ENCODE peak calls at places on chromosomes 11 and 22, in six cellular contexts. One of them, this sample, is unnamed.
A peak's percentile ranks its signal among the peaks of the same experiment; 100 is the strongest.

GRCh38 chr11:123560001-123560400 is 94.4 kb downstream of the SCN3B start:
- DNase-seq in SJSA1: peak; percentile 72
- DNase-seq in ureter: peak; percentile 65
- DNase-seq in NT2/D1: no peak
- DNase-seq in H7: no peak
- DNase-seq in stimulated activated CD4-positive, alpha-beta T cell treated with anti-CD3 and anti-CD28 coated beads, Interleukin-4, amount 100 ng/mL, for 1 hour: peak; percentile 38
- DNase-seq in this sample: no peak

GRCh38 chr22:47297261-47298016 is 535.0 kb downstream of the TBC1D22A start:
- DNase-seq in SJSA1: peak; percentile 30
- DNase-seq in ureter: peak; percentile 31
- DNase-seq in NT2/D1: no peak
- DNase-seq in H7: peak; percentile 26
- DNase-seq in stimulated activated CD4-positive, alpha-beta T cell treated with anti-CD3 and anti-CD28 coated beads, Interleukin-4, amount 100 ng/mL, for 1 hour: no peak
- DNase-seq in this sample: no peak

GRCh38 chr11:105811242-105811641 is 201.4 kb downstream of the GRIA4 start:
- DNase-seq in SJSA1: no peak
- DNase-seq in ureter: no peak
- DNase-seq in NT2/D1: no peak
- DNase-seq in H7: no peak
- DNase-seq in stimulated activated CD4-positive, alpha-beta T cell treated with anti-CD3 and anti-CD28 coated beads, Interleukin-4, amount 100 ng/mL, for 1 hour: no peak
- DNase-seq in this sample: no peak

GRCh38 chr11:18010271-18010670 is 2.6 kb downstream of the SERGEF start:
- DNase-seq in SJSA1: no peak
- DNase-seq in ureter: no peak
- DNase-seq in NT2/D1: no peak
- DNase-seq in H7: no peak
- DNase-seq in stimulated activated CD4-positive, alpha-beta T cell treated with anti-CD3 and anti-CD28 coated beads, Interleukin-4, amount 100 ng/mL, for 1 hour: no peak
- DNase-seq in this sample: no peak

GRCh38 chr22:26981520-26981919 is 324.1 kb downstream of the MIAT start:
- DNase-seq in SJSA1: no peak
- DNase-seq in ureter: peak; percentile 55
- DNase-seq in NT2/D1: no peak
- DNase-seq in H7: no peak
- DNase-seq in stimulated activated CD4-positive, alpha-beta T cell treated with anti-CD3 and anti-CD28 coated beads, Interleukin-4, amount 100 ng/mL, for 1 hour: no peak
- DNase-seq in this sample: no peak

GRCh38 chr22:27581688-27582087 is 219.9 kb downstream of the MN1 start:
- DNase-seq in SJSA1: no peak
- DNase-seq in ureter: peak; percentile 81
- DNase-seq in NT2/D1: no peak
- DNase-seq in H7: no peak
- DNase-seq in stimulated activated CD4-positive, alpha-beta T cell treated with anti-CD3 and anti-CD28 coated beads, Interleukin-4, amount 100 ng/mL, for 1 hour: no peak
- DNase-seq in this sample: no peak

GRCh38 chr11:15955595-15955994 is 400.8 kb downstream of the SOX6 start:
- DNase-seq in SJSA1: no peak
- DNase-seq in ureter: no peak
- DNase-seq in NT2/D1: no peak
- DNase-seq in H7: no peak
- DNase-seq in stimulated activated CD4-positive, alpha-beta T cell treated with anti-CD3 and anti-CD28 coated beads, Interleukin-4, amount 100 ng/mL, for 1 hour: no peak
- DNase-seq in this sample: no peak

GRCh38 chr11:101583180-101584128 is at the start of gene TRPC6:
- DNase-seq in SJSA1: no peak
- DNase-seq in ureter: no peak
- DNase-seq in NT2/D1: peak; percentile 57
- DNase-seq in H7: peak; percentile 74
- DNase-seq in stimulated activated CD4-positive, alpha-beta T cell treated with anti-CD3 and anti-CD28 coated beads, Interleukin-4, amount 100 ng/mL, for 1 hour: no peak
- DNase-seq in this sample: peak; percentile 35

GRCh38 chr11:9493492-9493891 is 32.7 kb downstream of the ZNF143 start:
- DNase-seq in SJSA1: no peak
- DNase-seq in ureter: no peak
- DNase-seq in NT2/D1: no peak
- DNase-seq in H7: no peak
- DNase-seq in stimulated activated CD4-positive, alpha-beta T cell treated with anti-CD3 and anti-CD28 coated beads, Interleukin-4, amount 100 ng/mL, for 1 hour: no peak
- DNase-seq in this sample: no peak

GRCh38 chr11:44617671-44618461 is 52.4 kb downstream of the CD82 start:
- DNase-seq in SJSA1: peak; percentile 47
- DNase-seq in ureter: no peak
- DNase-seq in NT2/D1: no peak
- DNase-seq in H7: no peak
- DNase-seq in stimulated activated CD4-positive, alpha-beta T cell treated with anti-CD3 and anti-CD28 coated beads, Interleukin-4, amount 100 ng/mL, for 1 hour: no peak
- DNase-seq in this sample: no peak

GRCh38 chr11:271316-271715 is 6.9 kb upstream of the NLRP6 start:
- DNase-seq in SJSA1: peak; percentile 35
- DNase-seq in ureter: no peak
- DNase-seq in NT2/D1: no peak
- DNase-seq in H7: peak; percentile 47
- DNase-seq in stimulated activated CD4-positive, alpha-beta T cell treated with anti-CD3 and anti-CD28 coated beads, Interleukin-4, amount 100 ng/mL, for 1 hour: no peak
- DNase-seq in this sample: no peak